ENCODE peak calls at places on chromosomes 16 and 17, in six cellular contexts. One of them, this sample, is unnamed.

GRCh38 chr16:17766012-17766411 is 295.3 kb upstream of the XYLT1 start:
- DNase-seq in myocyte: no peak
- DNase-seq in AG20443: no peak
- DNase-seq in fibroblast of the conjunctiva: no peak
- DNase-seq in neural crest cell: no peak
- DNase-seq in AG10803: no peak
- DNase-seq in this sample: no peak

GRCh38 chr16:56354746-56355145 is 70.6 kb downstream of the AMFR start:
- DNase-seq in AG20443: no peak
- DNase-seq in myocyte: no peak
- DNase-seq in AG10803: no peak
- DNase-seq in fibroblast of the conjunctiva: no peak
- DNase-seq in neural crest cell: no peak
- DNase-seq in this sample: no peak

GRCh38 chr16:69863882-69864281 is 87.3 kb upstream of the CLEC18A start:
- DNase-seq in neural crest cell: no peak
- DNase-seq in AG20443: no peak
- DNase-seq in fibroblast of the conjunctiva: no peak
- DNase-seq in myocyte: no peak
- DNase-seq in AG10803: no peak
- DNase-seq in this sample: no peak

GRCh38 chr17:607341-608060 is 107.1 kb downstream of the VPS53 start:
- DNase-seq in fibroblast of the conjunctiva: no peak
- DNase-seq in AG20443: no peak
- DNase-seq in neural crest cell: no peak
- DNase-seq in myocyte: peak; percentile 60
- DNase-seq in AG10803: no peak
- DNase-seq in this sample: no peak

GRCh38 chr17:44970136-44970737 is 2.1 kb upstream of the C1QL1 start:
- DNase-seq in myocyte: peak; percentile 41
- DNase-seq in fibroblast of the conjunctiva: no peak
- DNase-seq in neural crest cell: peak; percentile 33
- DNase-seq in AG20443: peak; percentile 71
- DNase-seq in AG10803: peak; percentile 15
- DNase-seq in this sample: no peak

GRCh38 chr16:79713609-79714309 is 113.2 kb upstream of the MAF start:
- DNase-seq in myocyte: no peak
- DNase-seq in fibroblast of the conjunctiva: no peak
- DNase-seq in AG10803: no peak
- DNase-seq in AG20443: no peak
- DNase-seq in neural crest cell: no peak
- DNase-seq in this sample: no peak

GRCh38 chr17:27618417-27618816 is 12.6 kb upstream of the LGALS9 start:
- DNase-seq in fibroblast of the conjunctiva: no peak
- DNase-seq in AG20443: no peak
- DNase-seq in AG10803: no peak
- DNase-seq in neural crest cell: no peak
- DNase-seq in myocyte: no peak
- DNase-seq in this sample: no peak

GRCh38 chr17:45319239-45319703 is 2.5 kb upstream of the MAP3K14 start:
- DNase-seq in AG20443: no peak
- DNase-seq in neural crest cell: no peak
- DNase-seq in AG10803: no peak
- DNase-seq in myocyte: no peak
- DNase-seq in fibroblast of the conjunctiva: no peak
- DNase-seq in this sample: peak; percentile 64

GRCh38 chr17:66711403-66711802 is 123.5 kb upstream of the CACNG5 start:
- DNase-seq in AG20443: no peak
- DNase-seq in myocyte: no peak
- DNase-seq in AG10803: no peak
- DNase-seq in fibroblast of the conjunctiva: no peak
- DNase-seq in neural crest cell: no peak
- DNase-seq in this sample: no peak

GRCh38 chr16:86899757-86900156 is 321.4 kb downstream of the FOXL1 start:
- DNase-seq in fibroblast of the conjunctiva: no peak
- DNase-seq in myocyte: peak; percentile 23
- DNase-seq in AG10803: peak; percentile 53
- DNase-seq in AG20443: no peak
- DNase-seq in neural crest cell: no peak
- DNase-seq in this sample: peak; percentile 80

GRCh38 chr16:50615891-50616290 is 65.2 kb downstream of the SNX20 start:
- DNase-seq in neural crest cell: no peak
- DNase-seq in myocyte: peak; percentile 81
- DNase-seq in AG10803: peak; percentile 68
- DNase-seq in fibroblast of the conjunctiva: peak; percentile 17
- DNase-seq in AG20443: no peak
- DNase-seq in this sample: peak; percentile 27

GRCh38 chr17:4598776-4599504 is 14.6 kb downstream of the SMTNL2 start:
- DNase-seq in fibroblast of the conjunctiva: peak; percentile 33
- DNase-seq in AG20443: peak; percentile 51
- DNase-seq in myocyte: no peak
- DNase-seq in AG10803: peak; percentile 12
- DNase-seq in neural crest cell: no peak
- DNase-seq in this sample: no peak

GRCh38 chr16:66467611-66468010 is 40.5 kb downstream of the BEAN1 start:
- DNase-seq in AG10803: no peak
- DNase-seq in fibroblast of the conjunctiva: no peak
- DNase-seq in myocyte: no peak
- DNase-seq in AG20443: no peak
- DNase-seq in neural crest cell: no peak
- DNase-seq in this sample: no peak

GRCh38 chr17:38885728-38886642 is 16.1 kb downstream of the LASP1 start:
- DNase-seq in fibroblast of the conjunctiva: no peak
- DNase-seq in neural crest cell: peak; percentile 56
- DNase-seq in myocyte: no peak
- DNase-seq in AG20443: no peak
- DNase-seq in AG10803: no peak
- DNase-seq in this sample: peak; percentile 21

GRCh38 chr17:50686494-50687199 is 21.1 kb downstream of the ANKRD40 start:
- DNase-seq in myocyte: peak; percentile 84
- DNase-seq in fibroblast of the conjunctiva: no peak
- DNase-seq in AG20443: peak; percentile 92
- DNase-seq in AG10803: peak; percentile 93
- DNase-seq in neural crest cell: no peak
- DNase-seq in this sample: peak; percentile 68

GRCh38 chr17:51627776-51628175 is 367.4 kb downstream of the UTP18 start:
- DNase-seq in fibroblast of the conjunctiva: no peak
- DNase-seq in AG10803: no peak
- DNase-seq in myocyte: no peak
- DNase-seq in neural crest cell: no peak
- DNase-seq in AG20443: no peak
- DNase-seq in this sample: no peak